ENCODE peak calls at places on chromosomes 13 and 19, in four cellular contexts. W is A549, E is HepG2, G is K562. L is an unnamed sample.
A peak's percentile ranks its signal among the peaks of the same experiment; 100 is the strongest.

GRCh38 chr13:48069573-48069972 is 25.3 kb downstream of the MED4 start:
- DNase-seq in W (no peak), E (no peak), G (no peak), L (no peak)

GRCh38 chr19:29677001-29677781 is 11.9 kb downstream of the PLEKHF1 start:
- DNase-seq in W (no peak), E (no peak), G (no peak), L (no peak)

GRCh38 chr19:821976-822773 is 420 bp upstream of the PLPPR3 start:
- DNase-seq in W (no peak), E (no peak), G (peak; percentile 56), L (peak; percentile 63)

GRCh38 chr19:21135433-21135832 is 6.4 kb upstream of the ZNF431 start:
- DNase-seq in W (no peak), E (no peak), G (peak; percentile 17), L (no peak)

GRCh38 chr13:77580748-77581147 is 45.2 kb downstream of the SCEL start:
- DNase-seq in W (no peak), E (no peak), G (no peak), L (no peak)

GRCh38 chr13:44679602-44680001 is 103.5 kb upstream of the TSC22D1 start:
- DNase-seq in W (no peak), E (no peak), G (no peak), L (no peak)

GRCh38 chr19:33712268-33712667 is 84.4 kb upstream of the KCTD15 start:
- DNase-seq in W (no peak), E (no peak), G (no peak), L (no peak)

GRCh38 chr13:91894311-91894710 is 495.9 kb downstream of the GPC5 start:
- DNase-seq in W (no peak), E (no peak), G (no peak), L (no peak)

GRCh38 chr13:45048890-45049407 is 59.6 kb downstream of the GPALPP1 start:
- DNase-seq in W (no peak), E (no peak), G (no peak), L (no peak)

GRCh38 chr13:55576389-55576788 is 1564.3 kb upstream of the PRR20A start:
- DNase-seq in W (no peak), E (no peak), G (no peak), L (no peak)

GRCh38 chr19:20503536-20503935 is 62.0 kb downstream of the ZNF737 start:
- DNase-seq in W (no peak), E (no peak), G (no peak), L (no peak)

GRCh38 chr19:2225415-2226050 is 10.6 kb downstream of the PLEKHJ1 start:
- DNase-seq in W (no peak), E (no peak), G (no peak), L (no peak)
- TF ChIP-seq HMGXB4 in W (no peak), E (no peak), G (no peak), L (no peak)

DNA sequence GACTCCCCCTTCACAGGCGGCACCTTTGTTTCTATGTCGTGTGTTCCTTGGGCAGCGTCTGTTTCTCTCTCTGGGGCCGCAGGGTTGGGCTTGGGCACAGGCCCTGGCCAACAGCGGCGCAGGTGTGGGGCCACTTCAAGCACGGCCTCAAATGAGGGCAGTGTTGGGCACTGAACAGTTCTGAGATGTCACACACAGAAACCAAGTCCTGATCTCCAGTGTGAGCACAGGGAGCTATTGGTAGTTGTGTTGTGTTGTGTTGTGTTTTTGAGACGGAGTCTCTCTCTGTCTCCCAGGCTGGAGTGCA is 42.7 kb downstream of the GATAD2A start:
- DNase-seq in W (no peak), E (no peak), G (no peak), L (no peak)
- TF ChIP-seq HMGXB4 in W (no peak), E (no peak), G (no peak), L (no peak)

GRCh38 chr13:110582421-110582954 is 21.0 kb upstream of the RAB20 start:
- DNase-seq in W (no peak), E (no peak), G (no peak), L (no peak)

GRCh38 chr13:110583178-110583865 is 21.8 kb upstream of the RAB20 start:
- DNase-seq in W (no peak), E (no peak), G (no peak), L (no peak)

GRCh38 chr13:110581489-110582185 is 20.1 kb upstream of the RAB20 start:
- DNase-seq in W (no peak), E (no peak), G (no peak), L (no peak)

GRCh38 chr13:110576736-110577476 is 15.4 kb upstream of the RAB20 start:
- DNase-seq in W (no peak), E (peak; percentile 91), G (no peak), L (no peak)

DNA sequence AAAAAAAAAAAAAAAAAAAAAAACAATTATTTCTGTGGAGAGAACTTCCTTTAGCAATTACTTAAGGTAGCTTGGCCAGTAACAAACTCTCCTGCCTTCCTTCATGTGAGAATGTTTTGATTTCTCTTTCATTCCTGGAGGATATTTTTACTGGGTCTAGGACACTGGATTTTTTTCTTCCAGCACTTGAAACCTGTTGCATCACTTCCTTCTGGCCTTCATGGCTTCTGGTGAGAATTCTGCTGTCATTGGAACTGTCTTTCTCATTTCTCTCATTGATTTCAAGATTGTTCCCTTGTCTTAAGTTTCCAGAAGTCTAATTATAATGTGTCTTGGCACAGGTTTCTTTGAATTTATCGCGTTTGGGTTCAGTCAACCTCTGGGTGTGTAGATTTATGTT is 19.3 kb upstream of the RAB20 start:
- DNase-seq in W (no peak), E (no peak), G (no peak), L (no peak)
- TF ChIP-seq HMGXB4 in W (no peak), E (no peak), G (no peak), L (no peak)

GRCh38 chr13:95924389-95924994 is 128.7 kb downstream of the UGGT2 start:
- DNase-seq in W (peak; percentile 8), E (peak; percentile 41), G (no peak), L (no peak)
- TF ChIP-seq HMGXB4 in W (no peak), E (no peak), G (no peak), L (no peak)

GRCh38 chr13:29763426-29764180 is 86.8 kb downstream of the UBL3 start:
- DNase-seq in W (no peak), E (no peak), G (no peak), L (no peak)

GRCh38 chr13:29761815-29762214 is 88.6 kb downstream of the UBL3 start:
- DNase-seq in W (no peak), E (no peak), G (no peak), L (no peak)

GRCh38 chr13:29761160-29761559 is 89.3 kb downstream of the UBL3 start:
- DNase-seq in W (no peak), E (no peak), G (no peak), L (no peak)

GRCh38 chr13:29771247-29771646 is 79.2 kb downstream of the UBL3 start:
- DNase-seq in W (no peak), E (peak; percentile 23), G (no peak), L (no peak)

DNA sequence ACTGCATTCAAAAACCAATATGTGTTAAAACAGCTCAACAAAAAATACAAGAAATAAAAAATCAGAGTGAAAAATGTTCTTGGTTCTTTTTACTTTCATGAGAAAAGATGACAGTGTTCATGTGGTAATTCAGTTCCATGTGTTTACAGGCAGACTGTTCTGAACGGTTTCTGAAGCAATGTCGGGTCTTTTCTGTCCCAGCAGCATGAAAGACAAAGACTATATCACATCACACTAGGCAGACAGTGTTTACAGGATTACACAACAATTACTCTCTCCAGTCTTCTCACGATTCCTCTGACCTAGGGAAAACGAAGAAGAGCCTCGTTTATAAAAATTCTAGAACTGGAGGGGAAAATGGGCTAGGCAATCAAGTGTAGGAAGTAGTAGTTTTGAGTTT is 83.4 kb downstream of the UBL3 start:
- DNase-seq in W (no peak), E (no peak), G (no peak), L (no peak)
- TF ChIP-seq HMGXB4 in W (no peak), E (no peak), G (no peak), L (no peak)

GRCh38 chr19:55449469-55449868 is 6.4 kb upstream of the SHISA7 start:
- DNase-seq in W (no peak), E (no peak), G (no peak), L (no peak)

GRCh38 chr19:55452381-55453325 is 8.8 kb downstream of the ISOC2 start:
- DNase-seq in W (peak; percentile 66), E (peak; percentile 44), G (peak; percentile 99), L (peak; percentile 95)

GRCh38 chr19:55451163-55451521 is 8.0 kb upstream of the SHISA7 start:
- DNase-seq in W (no peak), E (no peak), G (no peak), L (no peak)

GRCh38 chr19:55453861-55454260 is 7.6 kb downstream of the ISOC2 start:
- DNase-seq in W (no peak), E (no peak), G (no peak), L (no peak)

DNA sequence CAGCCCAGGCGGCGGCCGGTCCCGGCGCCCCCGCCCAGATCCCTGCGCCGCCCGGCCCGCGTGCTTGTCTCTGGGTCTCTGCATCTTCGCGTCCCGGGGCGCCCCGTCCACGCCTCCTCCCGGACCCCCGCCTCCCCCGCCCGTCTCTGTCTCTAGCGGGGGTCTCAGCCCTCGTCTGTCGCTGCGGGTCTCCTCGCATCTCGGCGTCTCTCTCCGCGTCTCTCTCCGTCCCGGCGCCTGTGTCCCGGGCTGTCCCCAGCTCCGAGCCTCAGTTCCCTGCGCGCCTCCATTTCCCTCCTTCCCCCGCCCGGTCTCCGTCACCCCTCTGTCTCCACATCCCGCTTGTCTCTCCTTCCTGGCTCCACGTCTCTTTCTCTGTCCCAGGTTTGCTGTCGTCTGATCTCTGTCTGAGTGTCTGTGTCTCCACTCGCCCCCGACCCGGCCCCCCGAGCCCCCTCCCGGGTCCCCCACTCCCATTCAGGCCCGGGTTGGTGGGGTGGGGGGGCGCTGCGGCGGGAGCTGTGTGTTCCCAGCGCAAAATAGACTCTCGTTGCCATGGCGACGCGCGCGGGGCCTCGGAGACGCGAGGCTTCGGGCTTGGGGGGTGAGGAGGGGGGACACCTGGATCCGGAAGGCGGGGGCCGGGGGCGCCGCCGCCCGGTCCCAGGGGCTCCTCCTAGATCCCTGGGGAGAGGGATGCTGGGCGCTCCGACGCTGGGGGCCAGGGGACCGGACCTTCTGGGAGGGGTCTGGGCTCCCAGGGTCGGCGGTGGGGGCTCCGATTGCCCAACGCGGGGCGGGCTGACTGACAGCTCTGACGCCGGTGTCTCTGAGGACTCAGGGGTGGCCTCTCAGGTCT is 8.7 kb upstream of the SHISA7 start:
- DNase-seq in W (no peak), E (no peak), G (peak; percentile 28), L (no peak)
- TF ChIP-seq HMGXB4 in W (no peak), E (no peak), G (no peak), L (no peak)

DNA sequence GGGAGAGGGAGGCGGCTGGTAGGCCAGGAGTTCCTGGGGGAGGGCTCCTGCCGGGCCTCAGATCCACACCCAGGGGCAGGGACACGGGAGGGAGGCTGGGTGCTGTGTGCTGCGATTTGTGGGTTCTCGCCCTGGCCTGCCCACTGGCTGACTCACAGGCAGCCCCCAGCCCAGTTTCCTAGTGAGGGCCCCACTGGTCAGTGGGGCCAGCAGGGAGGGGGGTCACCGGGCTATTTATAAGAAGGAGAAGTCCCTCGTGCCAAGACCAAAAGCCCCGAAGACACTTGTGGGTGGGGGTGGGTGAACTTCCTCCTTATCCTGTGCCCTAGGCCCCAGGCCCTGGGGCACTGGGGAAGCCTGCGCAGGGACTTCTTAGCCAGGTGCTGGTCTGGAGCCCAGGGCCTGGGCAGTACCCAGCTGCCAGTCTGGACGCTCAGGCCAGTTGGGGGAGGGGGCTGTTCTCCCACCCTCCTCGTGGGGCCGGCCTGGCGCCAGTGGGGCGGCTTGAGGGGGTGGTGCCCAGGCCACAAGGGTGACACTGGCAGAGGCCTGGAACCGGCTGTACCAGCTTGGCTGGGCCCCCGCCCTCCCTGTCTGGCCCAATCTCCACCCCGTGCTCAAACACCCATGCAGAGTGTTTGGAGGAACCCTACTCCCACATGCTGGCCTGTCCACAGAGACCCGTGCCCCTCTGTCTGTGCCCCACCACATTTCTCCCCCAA is 5.0 kb upstream of the JUNB start:
- DNase-seq in W (no peak), E (no peak), G (no peak), L (no peak)
- TF ChIP-seq HMGXB4 in W (no peak), E (no peak), G (no peak), L (no peak)

GRCh38 chr19:45195764-45196163 is 17.2 kb downstream of the BLOC1S3 start:
- DNase-seq in W (no peak), E (no peak), G (peak; percentile 27), L (no peak)
- TF ChIP-seq HMGXB4 in W (no peak), E (no peak), G (no peak), L (no peak)